ENCODE peak calls at places on chromosomes 2 and 18, in eight cellular contexts. G is tibial nerve, D is heart right ventricle, N is OCI-LY7, R is esophagus squamous epithelium, W is AG04449, P is cardiac muscle cell, Z is GM23338. O is an unnamed sample.

GRCh38 chr2:56685205-56685604 is 501.4 kb downstream of the CCDC85A start:
- DNase-seq in W (no peak), P (no peak), N (no peak), Z (no peak), G (no peak), R (no peak), D (no peak), O (no peak)

GRCh38 chr2:176174850-176175728 is 13.4 kb upstream of the HOXD1 start:
- DNase-seq in P (no peak), R (no peak), D (no peak), Z (peak; percentile 85), G (no peak), N (no peak), W (no peak), O (peak; percentile 9)

GRCh38 chr18:51074605-51075004 is 44.6 kb downstream of the SMAD4 start:
- DNase-seq in G (no peak), W (no peak), D (no peak), R (no peak), P (no peak), Z (no peak), N (peak; percentile 50), O (peak; percentile 30)

GRCh38 chr2:131035826-131036231 is 57.4 kb downstream of the FAM168B start:
- DNase-seq in Z (no peak), P (peak; percentile 37), D (no peak), W (no peak), G (no peak), N (no peak), R (no peak), O (no peak)

GRCh38 chr2:145015561-145015960 is 495.6 kb upstream of the ZEB2 start:
- DNase-seq in G (no peak), R (no peak), W (no peak), N (no peak), Z (no peak), P (no peak), D (no peak), O (no peak)

GRCh38 chr2:218582085-218582484 is 13.4 kb downstream of the CNOT9 start:
- DNase-seq in P (no peak), W (no peak), R (no peak), N (no peak), D (no peak), G (no peak), Z (no peak), O (no peak)

GRCh38 chr2:217918220-217919024 is 84.4 kb downstream of the TNS1 start:
- DNase-seq in D (no peak), P (no peak), R (no peak), Z (peak; percentile 68), G (no peak), W (no peak), N (no peak), O (peak; percentile 9)

GRCh38 chr2:120469486-120469885 is 123.5 kb downstream of the INHBB start:
- DNase-seq in Z (no peak), R (no peak), W (no peak), D (no peak), P (no peak), G (peak; percentile 14), N (no peak), O (no peak)

GRCh38 chr2:102505290-102505689 is 32.3 kb downstream of the SLC9A4 start:
- DNase-seq in P (no peak), D (no peak), W (no peak), Z (peak; percentile 12), R (no peak), N (no peak), G (peak; percentile 10), O (no peak)

DNA sequence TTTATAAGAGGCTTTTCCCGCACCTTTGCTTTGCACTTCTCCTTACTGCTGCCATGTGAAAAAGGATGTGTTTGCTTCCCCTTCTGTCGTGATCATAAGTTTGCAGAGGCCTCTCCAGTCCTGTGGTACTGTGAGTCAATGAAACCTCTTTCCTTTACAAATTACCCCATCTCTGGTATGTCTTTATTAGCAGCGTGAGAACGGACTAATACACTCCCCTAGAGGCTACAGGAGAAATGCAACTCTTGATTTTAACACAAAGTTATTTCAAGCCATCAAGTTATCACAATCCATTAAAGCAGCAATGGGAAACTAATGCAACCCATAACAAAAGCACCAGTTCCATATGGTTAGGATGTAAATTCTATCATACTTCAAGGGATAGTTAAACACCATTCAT is 1378.8 kb upstream of the DDX18 start:
- DNase-seq in N (no peak), P (no peak), W (no peak), G (no peak), D (no peak), R (no peak), Z (peak; percentile 40), O (no peak)
- TF ChIP-seq CTCF in N (no peak), P (no peak), W (no peak), G (no peak), D (no peak), R (no peak), Z (peak; percentile 43), O (no peak)

GRCh38 chr2:23429036-23429435 is 44.1 kb downstream of the KLHL29 start:
- DNase-seq in D (no peak), P (no peak), R (no peak), W (no peak), N (no peak), Z (no peak), G (no peak), O (no peak)
- H3K4me3 ChIP-seq in D (no peak overlapping the region), P (no peak overlapping the region), R (no peak overlapping the region), W (no peak overlapping the region), N (no peak overlapping the region), Z (no peak overlapping the region), G (no peak overlapping the region), O (no peak overlapping the region)

GRCh38 chr2:237471457-237472186 is 15.4 kb upstream of the MLPH start:
- DNase-seq in R (no peak), D (no peak), W (no peak), G (no peak), Z (peak; percentile 87), P (peak; percentile 79), N (peak; percentile 64), O (peak; percentile 41)
- TF ChIP-seq CTCF in R (peak; percentile 68), D (no peak), W (peak; percentile 89), G (peak; percentile 27), Z (peak; percentile 76), P (peak; percentile 65), N (peak; percentile 76), O (peak; percentile 32)

GRCh38 chr2:12006841-12007240 is 260.4 kb downstream of the LPIN1 start:
- DNase-seq in G (no peak), R (no peak), N (no peak), D (no peak), P (peak; percentile 25), Z (peak; percentile 82), W (no peak), O (no peak)
- H3K4me3 ChIP-seq in G (no peak overlapping the region), R (no peak overlapping the region), N (no peak overlapping the region), D (no peak overlapping the region), P (no peak overlapping the region), Z (no peak overlapping the region), W (no peak overlapping the region), O (no peak overlapping the region)

DNA sequence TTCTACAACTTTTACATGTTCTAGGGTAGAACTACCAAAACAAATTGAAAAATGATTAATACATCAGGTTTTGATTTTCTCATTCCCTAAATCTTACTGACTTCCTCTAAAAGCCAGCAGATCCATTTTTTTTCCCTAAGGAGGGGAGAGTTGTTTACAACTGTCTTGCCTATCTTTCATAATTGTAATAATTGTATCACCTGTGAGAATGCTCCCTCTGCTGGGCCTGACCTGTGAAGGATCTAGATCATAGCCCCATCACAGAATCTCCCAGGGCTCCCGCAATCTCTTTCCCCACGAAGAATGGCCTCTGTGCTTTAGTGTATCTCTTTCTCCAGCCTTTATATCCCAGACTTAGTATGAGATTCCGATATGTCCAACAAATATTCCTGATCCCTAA is 9.1 kb downstream of the LOXL3 start:
- DNase-seq in W (no peak), G (no peak), R (no peak), D (no peak), N (peak; percentile 31), Z (no peak), P (no peak), O (no peak)
- TF ChIP-seq CTCF in W (no peak), G (no peak), R (no peak), D (no peak), N (peak; percentile 73), Z (no peak), P (no peak), O (peak; percentile 15)

DNA sequence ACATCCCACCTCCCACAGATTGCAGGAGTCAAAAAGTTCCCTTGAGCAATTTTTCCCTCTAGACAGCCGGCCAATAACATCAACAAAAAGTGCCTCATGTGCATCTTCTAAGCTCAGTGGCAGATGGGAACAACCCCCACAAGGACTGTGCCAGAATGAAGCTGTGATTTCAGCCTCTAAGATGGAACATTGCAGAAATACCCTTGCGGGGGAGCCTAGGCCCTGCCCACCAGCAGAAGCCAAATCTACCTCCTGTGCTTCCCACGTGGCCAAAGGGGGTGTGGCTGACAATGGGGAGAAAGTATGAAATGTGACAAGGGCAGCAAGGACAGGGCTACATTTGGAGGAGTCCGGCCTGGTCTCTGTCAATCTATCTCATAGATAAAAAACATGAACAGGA is 482.3 kb downstream of the TGIF1 start:
- DNase-seq in W (no peak), N (no peak), P (no peak), R (no peak), G (no peak), Z (no peak), D (no peak), O (no peak)
- H3K4me3 ChIP-seq in W (no peak overlapping the region), N (no peak overlapping the region), P (no peak overlapping the region), R (no peak overlapping the region), G (no peak overlapping the region), Z (no peak overlapping the region), D (no peak overlapping the region), O (no peak overlapping the region)

GRCh38 chr18:40413160-40413559 is 1541.9 kb upstream of the PIK3C3 start:
- DNase-seq in Z (peak; percentile 69), G (no peak), N (no peak), P (peak; percentile 67), R (no peak), D (no peak), W (no peak), O (no peak)
- TF ChIP-seq CTCF in Z (peak; percentile 80), G (no peak), N (no peak), P (peak; percentile 35), R (no peak), D (no peak), W (peak; percentile 66), O (no peak)

GRCh38 chr2:238158807-238159539 is at the start of gene ERFE:
- DNase-seq in Z (peak; percentile 81), N (peak; percentile 70), R (no peak), P (peak; percentile 70), W (no peak), D (peak; percentile 43), G (no peak), O (peak; percentile 40)
- H3K4me3 ChIP-seq in Z (peak within 1 kb of the TSS; percentile 87), N (peak within 1 kb of the TSS; percentile 64), R (peak within 1 kb of the TSS; percentile 2), P (peak within 1 kb of the TSS; percentile 20), W (peak within 1 kb of the TSS; percentile 43), D (no peak within 1 kb of the TSS), G (peak within 1 kb of the TSS; percentile 47), O (no peak within 1 kb of the TSS)

O was measured in GM12865.